ENCODE peak calls at places on chromosome X, in nine cellular contexts. V is stomach; X is GM23248; C is fibroblast of mammary gland; R is CD8-positive, alpha-beta T cell; Y is mesenchymal stem cell; Z is GM06990; J is left ventricle myocardium inferior; G is aorta. D is an unnamed sample.

GRCh38 chrX:68830486-68831404 is 1.9 kb downstream of the EFNB1 start:
- DNase-seq in V (no peak), X (no peak), C (no peak), R (no peak), Y (no peak), Z (no peak), J (no peak), G (no peak), D (no peak)

GRCh38 chrX:123077671-123078070 is 106.4 kb upstream of the GRIA3 start:
- DNase-seq in V (no peak), X (no peak), C (no peak), R (no peak), Y (no peak), Z (no peak), J (no peak), G (no peak), D (peak)

GRCh38 chrX:71814123-71814912 is 51.2 kb downstream of the CXorf49B start:
- DNase-seq in V (no peak), X (no peak), C (no peak), R (no peak), Y (no peak), Z (no peak), J (no peak), G (no peak), D (no peak)

GRCh38 chrX:131783555-131784338 is 239.4 kb upstream of the STK26 start:
- DNase-seq in V (peak), X (no peak), C (peak), R (no peak), Y (no peak), Z (peak), J (no peak), G (peak), D (peak)

GRCh38 chrX:122625239-122625638 is 558.8 kb upstream of the GRIA3 start:
- DNase-seq in V (no peak), X (no peak), C (no peak), R (no peak), Y (no peak), Z (no peak), J (no peak), G (no peak), D (no peak)

GRCh38 chrX:153989971-153990655 is 17.6 kb downstream of the TMEM187 start:
- DNase-seq in V (no peak), X (no peak), C (no peak), R (no peak), Y (no peak), Z (no peak), J (no peak), G (no peak), D (no peak)

GRCh38 chrX:40646489-40647306 is 663 bp downstream of the CXorf38 start:
- DNase-seq in V (peak), X (peak), C (peak), R (peak), Y (peak), Z (peak), J (peak), G (peak), D (no peak)

GRCh38 chrX:33434256-33435092 is 223.1 kb upstream of the DMD start:
- DNase-seq in V (peak), X (peak), C (peak), R (peak), Y (peak), Z (peak), J (peak), G (no peak), D (peak)

GRCh38 chrX:23844502-23845138 is 61.6 kb downstream of the SAT1 start:
- DNase-seq in V (peak), X (peak), C (peak), R (no peak), Y (peak), Z (no peak), J (no peak), G (no peak), D (no peak)

GRCh38 chrX:125132274-125132673 is 187.4 kb upstream of the TEX13C start:
- DNase-seq in V (no peak), X (peak), C (peak), R (no peak), Y (no peak), Z (no peak), J (no peak), G (no peak), D (peak)

GRCh38 chrX:136497556-136498048 is at the start of gene HTATSF1:
- DNase-seq in V (peak), X (no peak), C (no peak), R (no peak), Y (no peak), Z (no peak), J (no peak), G (no peak), D (no peak)

GRCh38 chrX:40174594-40175415 is 77.0 kb upstream of the BCOR start:
- DNase-seq in V (peak), X (peak), C (no peak), R (no peak), Y (peak), Z (no peak), J (no peak), G (peak), D (peak)

GRCh38 chrX:110394653-110395052 is 36.0 kb downstream of the RTL9 start:
- DNase-seq in V (no peak), X (peak), C (peak), R (no peak), Y (peak), Z (no peak), J (no peak), G (no peak), D (no peak)

GRCh38 chrX:74251006-74251930 is 52.7 kb upstream of the ZCCHC13 start:
- DNase-seq in V (no peak), X (peak), C (peak), R (no peak), Y (peak), Z (no peak), J (no peak), G (no peak), D (peak)

GRCh38 chrX:37959212-37960021 is 46.9 kb upstream of the SYTL5 start:
- DNase-seq in V (no peak), X (no peak), C (no peak), R (no peak), Y (no peak), Z (no peak), J (no peak), G (no peak), D (no peak)

GRCh38 chrX:17616936-17617335 is 120.4 kb upstream of the SCML1 start:
- DNase-seq in V (no peak), X (no peak), C (no peak), R (no peak), Y (no peak), Z (no peak), J (no peak), G (no peak), D (no peak)

GRCh38 chrX:77444075-77444474 is 3.1 kb upstream of the FGF16 start:
- DNase-seq in V (no peak), X (no peak), C (peak), R (no peak), Y (no peak), Z (no peak), J (no peak), G (no peak), D (no peak)

GRCh38 chrX:77447339-77448149 is at the start of gene FGF16:
- DNase-seq in V (no peak), X (no peak), C (peak), R (no peak), Y (no peak), Z (no peak), J (no peak), G (no peak), D (no peak)

GRCh38 chrX:77448170-77448569 is 981 bp downstream of the FGF16 start:
- DNase-seq in V (no peak), X (no peak), C (no peak), R (no peak), Y (no peak), Z (no peak), J (no peak), G (no peak), D (no peak)

GRCh38 chrX:77446029-77446585 is 1.1 kb upstream of the FGF16 start:
- DNase-seq in V (no peak), X (no peak), C (no peak), R (no peak), Y (no peak), Z (no peak), J (peak), G (peak), D (peak)

DNA sequence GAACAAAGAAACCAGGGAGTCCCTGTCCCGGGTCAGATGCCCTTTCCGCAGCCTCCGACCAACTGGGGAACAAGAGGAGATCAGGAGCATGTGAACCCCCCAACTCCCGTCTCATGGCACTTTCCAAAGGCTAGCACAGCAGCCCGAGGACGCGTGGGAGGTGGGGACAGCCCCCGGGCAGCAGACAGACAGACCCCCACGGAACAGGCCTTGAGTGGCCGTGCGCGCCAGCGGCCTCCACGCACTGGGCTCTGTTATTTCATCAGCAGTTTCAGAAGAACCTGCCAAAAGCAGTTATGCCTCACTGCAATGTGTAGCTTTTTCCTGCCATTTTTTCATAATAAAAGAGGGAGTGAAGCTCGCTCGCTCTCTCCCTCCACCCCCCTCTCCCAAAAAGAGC is 349 bp upstream of the FGF16 start:
- DNase-seq in V (no peak), X (peak), C (peak), R (no peak), Y (no peak), Z (no peak), J (no peak), G (peak), D (no peak)
- H3K4me3 ChIP-seq in V (peak), X (peak), C (peak), R (no peak), Y (no peak), Z (peak), J (peak), G (peak), D (peak)

DNA sequence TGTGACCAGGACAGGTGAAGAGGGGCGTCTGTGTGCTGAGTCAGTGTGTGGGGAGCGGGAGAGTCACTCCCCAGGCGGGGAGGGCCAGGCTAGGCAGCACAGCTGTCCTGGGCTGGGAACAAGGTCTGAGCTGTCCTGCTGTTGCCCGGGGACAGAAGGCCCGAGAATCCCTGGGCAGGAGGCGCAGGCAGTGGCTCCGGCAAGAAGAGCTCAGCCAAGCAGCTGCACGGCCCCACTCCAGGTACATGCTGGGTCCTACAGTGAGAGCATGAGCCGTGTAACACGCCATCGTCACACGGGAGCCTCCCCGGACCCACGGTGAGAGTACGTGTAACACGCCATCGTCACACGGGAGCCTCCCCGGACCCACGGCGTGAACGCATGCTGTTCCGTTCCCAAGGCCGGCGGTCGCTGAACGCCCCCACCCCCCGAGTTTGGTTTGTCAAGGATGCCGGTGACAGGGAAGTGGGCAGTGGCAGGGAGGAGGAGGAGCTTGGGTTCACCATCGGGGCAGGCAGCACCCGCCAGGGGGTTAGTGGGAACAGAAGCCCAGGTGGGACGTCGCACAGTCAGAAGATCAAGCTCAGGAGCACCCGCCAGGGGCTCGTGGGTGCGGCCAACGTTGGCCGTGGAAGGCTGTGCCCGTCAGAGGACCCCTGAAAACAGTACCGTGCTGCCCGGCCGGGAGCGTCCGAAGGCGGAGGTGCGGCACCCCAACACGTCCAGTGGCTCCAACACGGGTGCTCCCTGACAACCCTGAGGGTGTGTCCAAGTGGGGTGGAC is 15.6 kb downstream of the PPP2R3B start:
- DNase-seq in V (no peak), X (no peak), C (no peak), R (no peak), Y (no peak), Z (no peak), J (no peak), G (no peak), D (no peak)
- H3K4me3 ChIP-seq in V (no peak), X (no peak), C (no peak), R (no peak), Y (no peak), Z (no peak), J (peak), G (no peak), D (no peak)

DNA sequence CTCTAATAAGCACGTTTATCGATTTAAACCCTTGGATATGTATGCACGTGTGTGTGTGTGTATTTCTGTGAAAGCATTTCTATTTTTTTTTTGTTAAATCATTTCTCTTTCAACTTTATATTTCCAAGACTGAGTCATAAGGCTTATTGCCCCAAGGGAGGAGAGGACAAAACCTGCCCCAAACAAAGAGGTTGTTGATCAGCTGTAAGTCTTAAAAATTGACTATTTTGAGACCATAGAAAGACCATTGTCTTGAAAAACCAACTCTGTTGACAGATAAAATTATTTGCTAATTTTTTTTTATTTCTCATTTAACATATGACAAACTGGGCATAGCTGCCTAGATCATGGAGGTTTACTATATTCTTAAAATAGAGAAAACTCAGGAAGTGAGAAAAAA is 222.4 kb downstream of the FMR1NB start:
- DNase-seq in V (no peak), X (no peak), C (no peak), R (no peak), Y (no peak), Z (no peak), J (no peak), G (no peak), D (no peak)
- H3K4me3 ChIP-seq in V (no peak), X (no peak), C (no peak), R (no peak), Y (no peak), Z (no peak), J (no peak), G (no peak), D (no peak)

DNA sequence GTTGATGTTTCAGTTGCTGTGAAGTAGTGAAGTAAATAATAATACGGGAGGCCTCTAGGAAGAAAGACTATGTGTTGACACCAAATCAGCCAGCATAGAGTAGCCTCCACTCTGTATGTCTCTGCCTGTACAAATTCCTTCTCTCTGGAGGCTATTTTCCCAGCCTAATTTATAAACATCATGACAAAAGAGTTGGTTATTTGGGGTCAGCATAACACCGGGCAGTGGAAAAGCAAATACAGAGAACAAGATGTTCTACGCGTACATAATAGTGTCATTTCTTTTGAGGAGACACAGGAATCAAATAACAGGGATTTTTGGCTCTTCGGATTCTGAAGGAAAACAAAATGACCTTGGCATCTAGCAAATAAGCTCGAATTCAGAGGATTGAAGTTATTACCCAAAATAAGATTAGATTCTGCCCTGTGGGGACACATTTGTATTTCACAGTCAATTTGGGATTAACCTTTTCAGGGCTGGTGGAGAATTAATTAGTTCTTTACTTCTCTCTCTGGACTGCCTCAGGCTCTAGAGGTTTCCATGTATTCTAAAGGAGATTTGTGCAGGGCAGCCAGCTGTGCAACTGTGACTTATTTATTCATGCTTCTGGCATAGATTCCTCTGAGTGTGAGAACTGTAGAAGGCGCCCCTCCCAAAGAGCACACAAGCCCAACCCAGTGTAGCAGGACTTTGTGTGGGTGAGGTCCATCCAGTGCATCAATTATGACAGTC is 14.1 kb upstream of the SYTL4 start:
- DNase-seq in V (no peak), X (no peak), C (peak), R (no peak), Y (peak), Z (no peak), J (no peak), G (no peak), D (no peak)
- H3K4me3 ChIP-seq in V (no peak), X (no peak), C (no peak), R (no peak), Y (no peak), Z (no peak), J (no peak), G (no peak), D (no peak)

DNA sequence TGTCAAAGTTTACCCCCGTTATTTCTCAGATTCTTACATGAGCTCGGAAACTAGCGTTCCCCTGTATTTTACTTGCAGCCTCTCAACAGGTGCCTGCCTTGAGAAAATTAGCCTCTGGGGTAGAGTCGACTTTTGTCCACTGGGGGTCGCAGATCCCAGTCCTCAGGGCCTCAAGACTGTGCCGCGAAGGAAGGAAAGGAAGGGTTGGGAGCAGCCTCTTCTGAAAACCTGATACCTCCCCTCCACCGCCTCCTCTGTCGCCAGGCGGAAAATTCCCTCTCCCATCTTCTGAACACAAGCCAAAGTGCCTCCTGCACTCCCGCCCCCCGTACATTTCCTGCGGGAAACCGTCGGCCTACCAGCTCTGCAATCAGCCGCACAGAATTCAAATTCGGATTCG is 44.4 kb upstream of the TMSB15B start:
- DNase-seq in V (peak), X (peak), C (peak), R (peak), Y (peak), Z (peak), J (peak), G (peak), D (peak)
- H3K4me3 ChIP-seq in V (peak), X (peak), C (peak), R (peak), Y (peak), Z (peak), J (peak), G (peak), D (peak)